ENCODE peak calls at places on chromosomes 5 and 9, in nine cellular contexts. T is HepG2, Z is fibroblast of lung, J is SK-N-SH, P is mammary epithelial cell, E is astrocyte, H is endothelial cell of umbilical vein, G is neural progenitor cell, M is PC-9. I is an unnamed sample.

GRCh38 chr5:142872795-142873194 is 102.6 kb downstream of the ARHGAP26 start:
- DNase-seq in T (no peak), Z (peak; percentile 65), J (peak; percentile 40), P (peak; percentile 98), E (peak; percentile 57), H (peak; percentile 94), G (no peak), M (peak; percentile 88), I (no peak)

GRCh38 chr5:181188700-181189362 is 16.2 kb downstream of the TRIM7 start:
- DNase-seq in T (peak; percentile 57), Z (peak; percentile 70), J (peak; percentile 47), P (peak; percentile 68), E (no peak), H (peak; percentile 86), G (peak; percentile 86), M (peak; percentile 71), I (peak; percentile 89)

GRCh38 chr5:140131967-140132409 is 6.3 kb downstream of the IGIP start:
- DNase-seq in T (no peak), Z (peak; percentile 97), J (no peak), P (peak; percentile 91), E (peak; percentile 96), H (peak; percentile 71), G (no peak), M (peak; percentile 68), I (peak; percentile 11)

GRCh38 chr5:77222722-77223121 is 12.2 kb downstream of the PDE8B start:
- DNase-seq in T (no peak), Z (no peak), J (no peak), P (no peak), E (no peak), H (no peak), G (no peak), M (no peak), I (no peak)

GRCh38 chr5:9343146-9343850 is 202.6 kb downstream of the SEMA5A start:
- DNase-seq in T (no peak), Z (peak; percentile 77), J (no peak), P (peak; percentile 57), E (peak; percentile 59), H (no peak), G (no peak), M (peak; percentile 52), I (no peak)

GRCh38 chr9:34157308-34157707 is 21.5 kb upstream of the UBAP1 start:
- DNase-seq in T (no peak), Z (no peak), J (no peak), P (no peak), E (no peak), H (no peak), G (no peak), M (no peak), I (no peak)

GRCh38 chr5:72459089-72459661 is 48.0 kb downstream of the ZNF366 start:
- DNase-seq in T (no peak), Z (peak; percentile 46), J (no peak), P (no peak), E (peak; percentile 33), H (peak; percentile 26), G (no peak), M (no peak), I (no peak)

GRCh38 chr5:55250064-55250463 is 16.7 kb upstream of the CCNO start:
- DNase-seq in T (no peak), Z (no peak), J (no peak), P (no peak), E (no peak), H (no peak), G (no peak), M (no peak), I (no peak)

GRCh38 chr5:61029456-61030162 is 84.6 kb downstream of the NDUFAF2 start:
- DNase-seq in T (no peak), Z (no peak), J (no peak), P (no peak), E (no peak), H (no peak), G (no peak), M (no peak), I (no peak)

GRCh38 chr5:96489518-96489917 is 56.5 kb upstream of the PCSK1 start:
- DNase-seq in T (no peak), Z (no peak), J (no peak), P (no peak), E (no peak), H (no peak), G (no peak), M (no peak), I (no peak)

GRCh38 chr5:113246371-113246870 is 188.4 kb downstream of the TSSK1B start:
- DNase-seq in T (no peak), Z (peak; percentile 44), J (no peak), P (no peak), E (peak; percentile 45), H (peak; percentile 53), G (no peak), M (no peak), I (no peak)

GRCh38 chr5:127027539-127027938 is 2.8 kb downstream of the MARCHF3 start:
- DNase-seq in T (peak; percentile 58), Z (no peak), J (no peak), P (no peak), E (no peak), H (no peak), G (no peak), M (no peak), I (no peak)

GRCh38 chr5:164214698-164215097 is 709.3 kb downstream of the MAT2B start:
- DNase-seq in T (no peak), Z (no peak), J (no peak), P (no peak), E (no peak), H (no peak), G (no peak), M (no peak), I (no peak)

GRCh38 chr9:81826541-81826906 is 101.7 kb upstream of the SPATA31D4 start:
- DNase-seq in T (no peak), Z (peak; percentile 64), J (no peak), P (no peak), E (peak; percentile 65), H (no peak), G (peak; percentile 34), M (no peak), I (no peak)

GRCh38 chr9:120303519-120303918 is 276.4 kb downstream of the CDK5RAP2 start:
- DNase-seq in T (no peak), Z (no peak), J (no peak), P (no peak), E (no peak), H (no peak), G (no peak), M (no peak), I (no peak)

GRCh38 chr5:15500326-15500958 is 462 bp downstream of the FBXL7 start:
- DNase-seq in T (no peak), Z (peak; percentile 58), J (no peak), P (peak; percentile 13), E (peak; percentile 31), H (peak; percentile 56), G (peak; percentile 68), M (no peak), I (no peak)

GRCh38 chr5:97846646-97847045 is 663.6 kb upstream of the RIOK2 start:
- DNase-seq in T (no peak), Z (no peak), J (no peak), P (no peak), E (no peak), H (no peak), G (no peak), M (no peak), I (no peak)

GRCh38 chr5:132134384-132134783 is 60.8 kb downstream of the CSF2 start:
- DNase-seq in T (peak; percentile 15), Z (peak; percentile 17), J (peak; percentile 8), P (peak; percentile 73), E (no peak), H (peak; percentile 36), G (no peak), M (peak; percentile 41), I (no peak)
- TF ChIP-seq CTCF in T (peak; percentile 25), Z (peak; percentile 20), J (peak; percentile 51), P (peak; percentile 18), E (peak; percentile 23), H (peak; percentile 36), G (peak; percentile 18), M (peak; percentile 58), I (peak; percentile 64)

DNA sequence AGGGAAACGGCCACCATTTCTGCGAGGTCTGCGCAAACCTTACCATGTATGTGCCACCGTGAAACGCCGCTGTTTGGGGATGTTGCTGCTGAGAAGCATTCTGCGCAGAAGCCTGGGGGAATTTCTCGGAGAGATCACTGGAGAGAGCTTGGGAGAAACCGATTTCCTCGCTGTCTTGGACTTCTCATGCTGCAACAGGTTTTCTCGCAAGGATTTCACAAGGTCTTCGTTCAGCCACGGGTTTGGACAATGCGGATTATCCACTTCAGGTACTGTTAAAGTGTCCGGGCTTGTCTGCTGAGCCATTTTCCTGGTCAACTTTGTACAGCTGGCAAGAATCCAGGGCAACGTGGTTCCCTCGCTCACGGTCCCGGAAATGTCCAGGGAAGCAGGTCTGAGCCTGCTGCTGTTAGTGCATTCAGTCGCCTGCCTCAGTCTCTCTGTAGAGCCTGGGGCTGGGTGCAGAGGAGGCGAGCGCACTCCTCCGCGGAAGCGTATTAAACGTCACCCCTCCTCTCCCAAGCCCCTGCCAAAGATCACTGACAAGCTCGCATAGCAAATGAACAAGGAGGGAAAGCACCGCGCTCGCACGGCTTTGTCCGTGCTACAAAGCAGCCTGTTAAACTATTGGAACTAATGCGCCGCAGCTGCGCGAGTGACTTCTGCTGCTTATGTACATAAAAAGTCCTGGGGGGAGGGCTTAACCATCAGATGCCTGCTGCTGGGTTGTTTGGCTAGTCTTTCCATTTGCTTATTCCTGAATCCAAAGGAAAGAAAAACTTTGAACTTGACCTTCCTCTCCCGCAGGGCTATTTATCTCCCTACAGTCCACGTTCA is 125.1 kb downstream of the PDE4D start:
- DNase-seq in T (peak; percentile 77), Z (peak; percentile 88), J (peak; percentile 41), P (peak; percentile 81), E (peak; percentile 87), H (peak; percentile 94), G (peak; percentile 93), M (peak; percentile 76), I (no peak)
- H3K4me2 ChIP-seq in T (peak overlapping the region; percentile 66), Z (peak overlapping the region; percentile 93), J (peak overlapping the region; percentile 82), P (peak overlapping the region; percentile 87), E (peak overlapping the region; percentile 98), H (peak overlapping the region; percentile 97), G (peak overlapping the region; percentile 77), M (peak overlapping the region; percentile 83), I (no peak overlapping the region)

DNA sequence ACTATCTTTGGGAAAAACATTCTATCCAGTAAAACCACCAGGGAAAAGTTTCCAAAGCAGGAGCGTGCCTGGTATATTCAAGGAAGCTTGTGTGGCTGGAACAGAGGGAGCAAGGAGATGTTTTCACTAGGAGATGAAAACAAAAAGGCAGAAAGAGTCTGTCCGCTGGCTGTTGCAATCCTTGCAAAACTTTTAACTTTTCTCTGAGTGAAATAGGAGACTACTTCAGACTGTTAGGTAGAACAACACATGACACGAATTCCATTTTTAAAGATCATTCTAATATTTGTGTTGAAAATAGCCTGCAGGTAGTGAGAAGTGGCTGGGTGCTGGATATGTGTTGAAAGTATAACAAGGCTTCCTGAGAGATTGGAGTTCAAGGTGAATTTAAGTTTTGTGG is 69.5 kb downstream of the PRR16 start:
- DNase-seq in T (no peak), Z (no peak), J (no peak), P (no peak), E (no peak), H (no peak), G (no peak), M (no peak), I (no peak)
- H2AFZ ChIP-seq in T (no peak overlapping the region), Z (no peak overlapping the region), J (no peak overlapping the region), P (peak overlapping the region; percentile 1), E (no peak overlapping the region), H (no peak overlapping the region), G (no peak overlapping the region), M (no peak overlapping the region), I (no peak overlapping the region)

DNA sequence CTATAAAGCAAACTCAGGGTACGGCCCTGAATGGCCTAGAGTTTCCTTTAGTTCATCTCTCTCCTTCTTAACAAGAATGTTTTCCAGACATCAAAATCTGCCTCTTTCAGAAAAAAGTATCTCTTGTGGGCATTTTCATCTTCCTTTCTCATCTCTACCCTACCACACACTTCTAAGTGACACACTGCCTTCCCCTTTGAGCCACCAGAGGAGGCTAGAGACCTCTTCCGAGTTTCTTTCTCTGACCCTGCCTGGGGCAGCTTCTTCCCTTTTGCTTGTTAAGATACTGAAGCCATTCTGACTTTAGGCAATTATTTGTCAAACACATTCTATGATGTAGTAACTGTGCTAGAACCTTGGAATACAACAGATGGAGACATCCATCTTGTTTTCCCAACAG is 8.7 kb upstream of the SV2C start:
- DNase-seq in T (peak; percentile 3), Z (no peak), J (peak; percentile 36), P (no peak), E (no peak), H (peak; percentile 6), G (peak; percentile 70), M (no peak), I (peak; percentile 30)
- TF ChIP-seq CTCF in T (peak; percentile 22), Z (no peak), J (peak; percentile 48), P (peak; percentile 27), E (no peak), H (peak; percentile 45), G (peak; percentile 90), M (peak; percentile 37), I (peak; percentile 74)

I was measured in OCI-LY7.